ENCODE peak calls at places on chromosomes 11 and 22, in nine cellular contexts. L, U, F, E, K, C, J, B and P are unnamed samples.

GRCh38 chr22:43953988-43954771 is 1.1 kb upstream of the SAMM50 start:
- DNase-seq in U (no peak), J (no peak), B (no peak), F (no peak), C (no peak), K (no peak), L (no peak), E (no peak), P (no peak)

GRCh38 chr11:28606930-28607329 is 498.7 kb downstream of the METTL15 start:
- DNase-seq in J (no peak), L (peak), U (no peak), F (no peak), B (no peak), K (no peak), C (no peak), E (no peak), P (peak)

GRCh38 chr11:94786264-94787126 is 18.3 kb downstream of the AMOTL1 start:
- DNase-seq in K (no peak), U (no peak), L (peak), B (no peak), F (no peak), E (no peak), C (no peak), J (no peak), P (peak)

GRCh38 chr11:95505927-95506426 is 275.0 kb upstream of the SESN3 start:
- DNase-seq in L (no peak), U (no peak), C (no peak), J (no peak), B (no peak), F (no peak), E (no peak), K (no peak), P (no peak)

GRCh38 chr11:35133656-35134055 is 5.3 kb upstream of the CD44 start:
- DNase-seq in B (no peak), L (no peak), K (no peak), F (no peak), J (no peak), C (no peak), E (no peak), U (no peak), P (no peak)

GRCh38 chr11:19963697-19964340 is 196.5 kb downstream of the DBX1 start:
- DNase-seq in J (no peak), E (no peak), C (no peak), L (peak), F (no peak), B (no peak), U (no peak), K (peak), P (no peak)

GRCh38 chr22:42808516-42808915 is 48.6 kb downstream of the ARFGAP3 start:
- DNase-seq in B (no peak), C (no peak), U (no peak), L (no peak), F (no peak), J (no peak), E (no peak), K (no peak), P (no peak)

GRCh38 chr11:36271794-36272409 is 17.3 kb downstream of the COMMD9 start:
- DNase-seq in E (no peak), L (no peak), C (no peak), K (no peak), U (no peak), J (no peak), B (no peak), F (no peak), P (no peak)

GRCh38 chr11:27120211-27120610 is 79.6 kb downstream of the BBOX1 start:
- DNase-seq in E (no peak), L (peak), C (no peak), K (no peak), J (no peak), B (no peak), U (no peak), F (no peak), P (no peak)

GRCh38 chr11:116553482-116553881 is 219.3 kb downstream of the BUD13 start:
- DNase-seq in B (no peak), C (no peak), J (no peak), K (no peak), E (no peak), U (no peak), L (no peak), F (no peak), P (no peak)

GRCh38 chr11:62433141-62433543 is 14.3 kb downstream of the SCGB1A1 start:
- DNase-seq in L (peak), F (no peak), C (no peak), K (no peak), B (no peak), U (no peak), E (no peak), J (peak), P (no peak)

GRCh38 chr11:34650528-34650927 is 29.6 kb downstream of the EHF start:
- DNase-seq in F (no peak), E (no peak), B (peak), J (no peak), L (no peak), U (peak), K (no peak), C (no peak), P (no peak)

GRCh38 chr11:38553033-38553432 is 1955.0 kb upstream of the RAG2 start:
- DNase-seq in U (no peak), L (no peak), B (no peak), J (no peak), K (no peak), F (no peak), E (no peak), C (no peak), P (no peak)

GRCh38 chr11:57900315-57900714 is 123.4 kb upstream of the OR9Q1 start:
- DNase-seq in E (no peak), B (no peak), K (no peak), F (no peak), C (no peak), J (peak), L (peak), U (no peak), P (no peak)

GRCh38 chr11:78031629-78032028 is 8.6 kb upstream of the KCTD14 start:
- DNase-seq in F (no peak), K (no peak), C (no peak), E (no peak), J (no peak), B (no peak), L (no peak), U (no peak), P (no peak)

GRCh38 chr11:3947084-3947483 is 91.6 kb downstream of the STIM1 start:
- DNase-seq in K (no peak), J (no peak), L (peak), F (no peak), E (no peak), U (peak), C (no peak), B (no peak), P (no peak)

GRCh38 chr22:22408731-22409696 is 99.5 kb downstream of the ZNF280B start:
- DNase-seq in L (peak), C (no peak), F (no peak), J (no peak), B (peak), U (no peak), E (no peak), K (no peak), P (peak)

GRCh38 chr11:3995949-3996554 is 98.5 kb upstream of the RRM1 start:
- DNase-seq in E (no peak), L (no peak), F (no peak), B (no peak), U (no peak), C (no peak), J (no peak), K (no peak), P (no peak)

GRCh38 chr22:42074846-42075245 is 798 bp downstream of the PHETA2 start:
- DNase-seq in B (no peak), U (no peak), F (no peak), K (no peak), C (no peak), L (no peak), J (no peak), E (no peak), P (no peak)

GRCh38 chr11:61054927-61055562 is 47.2 kb upstream of the CD5 start:
- DNase-seq in E (peak), C (no peak), U (peak), F (peak), J (no peak), K (peak), B (no peak), L (no peak), P (no peak)

GRCh38 chr11:2289350-2289749 is 12.4 kb downstream of the C11orf21 start:
- DNase-seq in E (no peak), C (no peak), J (no peak), L (no peak), F (peak), B (no peak), K (peak), U (no peak), P (no peak)

GRCh38 chr22:37330200-37331033 is 48.1 kb downstream of the CYTH4 start:
- DNase-seq in C (no peak), F (no peak), J (peak), E (peak), K (no peak), U (peak), L (peak), B (peak), P (peak)

GRCh38 chr22:41822289-41823057 is 10.4 kb upstream of the SREBF2 start:
- DNase-seq in E (no peak), J (peak), U (peak), C (no peak), F (no peak), K (no peak), L (peak), B (peak), P (peak)

GRCh38 chr11:127620660-127621059 is 620.1 kb upstream of the KIRREL3 start:
- DNase-seq in B (no peak), J (no peak), F (no peak), C (no peak), U (no peak), K (no peak), E (no peak), L (no peak), P (no peak)

GRCh38 chr11:29258411-29258810 is 758.4 kb downstream of the KCNA4 start:
- DNase-seq in K (no peak), L (no peak), F (no peak), B (no peak), E (no peak), U (no peak), J (no peak), C (no peak), P (no peak)

GRCh38 chr11:131910491-131911387 is 540.3 kb downstream of the NTM start:
- DNase-seq in B (no peak), U (no peak), L (no peak), K (no peak), F (no peak), J (peak), E (no peak), C (peak), P (no peak)

GRCh38 chr11:110858556-110858921 is 146.3 kb upstream of the ARHGAP20 start:
- DNase-seq in E (no peak), C (peak), B (peak), F (peak), U (no peak), J (peak), L (peak), K (no peak), P (no peak)

GRCh38 chr11:30128269-30128932 is 102.4 kb upstream of the FSHB start:
- DNase-seq in L (peak), U (no peak), B (no peak), C (no peak), J (no peak), F (no peak), K (no peak), E (no peak), P (peak)

GRCh38 chr22:50612715-50613221 is 12.2 kb downstream of the MAPK8IP2 start:
- DNase-seq in L (no peak), U (no peak), J (no peak), C (no peak), F (no peak), E (no peak), K (no peak), B (no peak), P (peak)

GRCh38 chr11:67405196-67405567 is 1.3 kb downstream of the TBC1D10C start:
- DNase-seq in F (no peak), U (no peak), C (no peak), B (no peak), J (no peak), E (no peak), L (no peak), K (no peak), P (no peak)

GRCh38 chr11:68503281-68503687 is 42.7 kb downstream of the PPP6R3 start:
- DNase-seq in B (no peak), J (peak), F (no peak), K (no peak), E (no peak), C (no peak), L (peak), U (no peak), P (no peak)

GRCh38 chr11:77101043-77101537 is 1.6 kb upstream of the OMP start:
- DNase-seq in E (no peak), L (no peak), J (no peak), C (no peak), F (no peak), B (no peak), K (no peak), U (no peak), P (peak)

GRCh38 chr22:19891350-19892248 is 36.9 kb upstream of the GNB1L start:
- DNase-seq in J (no peak), E (peak), B (peak), K (no peak), L (peak), C (no peak), F (no peak), U (peak), P (no peak)

GRCh38 chr11:55697817-55698216 is 35.8 kb downstream of the OR4C6 start:
- DNase-seq in U (no peak), E (no peak), K (no peak), J (no peak), C (no peak), F (no peak), B (no peak), L (no peak), P (no peak)

GRCh38 chr11:118076754-118077281 is at the start of gene TMPRSS4:
- DNase-seq in E (peak), F (no peak), K (no peak), B (no peak), C (no peak), L (peak), J (no peak), U (no peak), P (no peak)

GRCh38 chr22:28801845-28802594 is 1.7 kb upstream of the XBP1 start:
- DNase-seq in C (no peak), B (peak), F (no peak), U (no peak), E (no peak), J (peak), L (peak), K (no peak), P (no peak)